ENCODE peak calls at places on chromosomes 2 and 18, in six cellular contexts. Y is psoas muscle, V is IMR-90, C is RWPE2, B is heart right ventricle, L is neural progenitor cell. O is an unnamed sample.

GRCh38 chr2:43391159-43391876 is 164.9 kb upstream of the ZFP36L2 start:
- DNase-seq in Y (no peak), L (no peak), C (no peak), V (no peak), B (no peak), O (no peak)

GRCh38 chr18:11994346-11994707 is 13.0 kb downstream of the IMPA2 start:
- DNase-seq in Y (peak; percentile 88), C (no peak), B (peak; percentile 60), L (no peak), V (peak; percentile 68), O (no peak)

GRCh38 chr2:40304340-40304739 is 147.6 kb downstream of the SLC8A1 start:
- DNase-seq in L (no peak), B (peak; percentile 29), V (no peak), C (no peak), Y (peak; percentile 36), O (no peak)

GRCh38 chr2:230920167-230920566 is 4.9 kb downstream of the GPR55 start:
- DNase-seq in Y (no peak), V (no peak), C (no peak), B (no peak), L (no peak), O (no peak)

GRCh38 chr2:209988010-209988409 is 14.4 kb upstream of the RPE start:
- DNase-seq in C (no peak), L (no peak), V (no peak), Y (no peak), B (no peak), O (no peak)

GRCh38 chr2:3300224-3300623 is 77.4 kb downstream of the EIPR1 start:
- DNase-seq in B (no peak), V (no peak), L (no peak), Y (no peak), C (no peak), O (no peak)

GRCh38 chr18:28984731-28985130 is 807.8 kb upstream of the CDH2 start:
- DNase-seq in L (no peak), C (no peak), B (no peak), Y (no peak), V (peak; percentile 33), O (no peak)

GRCh38 chr2:2134037-2134436 is 197.0 kb downstream of the MYT1L start:
- DNase-seq in B (no peak), V (no peak), C (no peak), L (no peak), Y (no peak), O (no peak)

GRCh38 chr18:48609820-48610815 is 71.3 kb downstream of the CTIF start:
- DNase-seq in C (no peak), B (no peak), L (no peak), V (no peak), Y (no peak), O (no peak)

GRCh38 chr2:46165916-46166315 is 131.3 kb upstream of the EPAS1 start:
- DNase-seq in Y (no peak), L (no peak), B (no peak), C (no peak), V (no peak), O (no peak)

GRCh38 chr2:190986221-190986953 is 27.6 kb downstream of the STAT1 start:
- DNase-seq in L (no peak), Y (no peak), C (no peak), B (no peak), V (no peak), O (no peak)

GRCh38 chr2:237904806-237905599 is 45.6 kb downstream of the RAMP1 start:
- DNase-seq in Y (peak; percentile 88), L (no peak), V (peak; percentile 91), B (peak; percentile 64), C (no peak), O (no peak)

GRCh38 chr2:15942711-15943345 is 2.5 kb downstream of the MYCN start:
- DNase-seq in V (no peak), Y (no peak), L (peak; percentile 45), C (no peak), B (no peak), O (no peak)

GRCh38 chr2:191280834-191281756 is 35.9 kb downstream of the MYO1B start:
- DNase-seq in L (no peak), B (peak; percentile 10), Y (no peak), V (no peak), C (no peak), O (no peak)

GRCh38 chr2:98459776-98460175 is 15.1 kb downstream of the INPP4A start:
- DNase-seq in L (no peak), Y (no peak), C (no peak), V (peak; percentile 70), B (no peak), O (no peak)

GRCh38 chr2:111068435-111069058 is 52.2 kb upstream of the BCL2L11 start:
- DNase-seq in C (no peak), B (no peak), L (no peak), V (no peak), Y (no peak), O (peak; percentile 21)

GRCh38 chr18:70454705-70455322 is 166.0 kb downstream of the SOCS6 start:
- DNase-seq in Y (no peak), L (peak; percentile 71), C (no peak), B (no peak), V (peak; percentile 79), O (peak; percentile 29)

GRCh38 chr2:26316041-26316440 is 29.9 kb upstream of the SELENOI start:
- DNase-seq in V (no peak), C (no peak), Y (no peak), L (peak; percentile 45), B (no peak), O (no peak)
- TF ChIP-seq CTCF in V (no peak), C (no peak), Y (no peak), L (peak; percentile 39), B (no peak), O (peak; percentile 45)

GRCh38 chr2:241235396-241235795 is 46.9 kb downstream of the ANO7 start:
- DNase-seq in B (no peak), C (no peak), V (no peak), Y (no peak), L (no peak), O (no peak)

GRCh38 chr2:241232736-241233575 is 44.5 kb downstream of the ANO7 start:
- DNase-seq in V (no peak), Y (peak; percentile 30), C (no peak), B (peak; percentile 4), L (no peak), O (no peak)

GRCh38 chr2:241234066-241234790 is 45.8 kb downstream of the ANO7 start:
- DNase-seq in L (no peak), V (no peak), Y (peak; percentile 28), B (peak; percentile 1), C (no peak), O (no peak)

GRCh38 chr2:241235859-241236593 is 47.5 kb downstream of the ANO7 start:
- DNase-seq in Y (peak; percentile 38), C (no peak), L (no peak), V (no peak), B (no peak), O (no peak)

DNA sequence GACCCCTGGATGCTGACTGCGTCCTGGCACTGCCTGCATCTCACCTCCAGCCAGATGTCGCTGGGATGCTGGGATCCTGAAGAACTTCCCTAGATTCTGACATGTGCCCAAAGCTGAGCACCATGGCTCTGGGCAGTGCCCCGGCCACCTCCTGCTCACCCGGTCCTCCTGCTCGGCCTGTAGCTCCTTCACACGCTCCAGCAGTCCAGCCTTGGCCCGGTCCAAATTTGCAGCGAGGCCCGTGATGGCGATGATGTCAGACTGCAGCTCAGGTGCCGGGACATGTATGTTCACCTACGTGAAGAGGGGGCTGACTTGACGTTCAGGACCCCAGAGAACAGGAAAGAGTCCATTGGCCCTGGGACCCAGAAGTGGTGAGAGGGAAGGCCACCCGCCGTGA is 46.5 kb downstream of the ANO7 start:
- DNase-seq in V (no peak), Y (peak; percentile 42), C (no peak), L (no peak), B (no peak), O (no peak)
- H3K36me3 ChIP-seq in V (peaks cover 91% of the 10 kb centered on the region), Y (peaks cover 13% of the 10 kb centered on the region), C (peaks cover 98% of the 10 kb centered on the region), L (no peaks in the 10 kb centered on the region), B (peaks cover 91% of the 10 kb centered on the region), O (peaks cover 10% of the 10 kb centered on the region)

DNA sequence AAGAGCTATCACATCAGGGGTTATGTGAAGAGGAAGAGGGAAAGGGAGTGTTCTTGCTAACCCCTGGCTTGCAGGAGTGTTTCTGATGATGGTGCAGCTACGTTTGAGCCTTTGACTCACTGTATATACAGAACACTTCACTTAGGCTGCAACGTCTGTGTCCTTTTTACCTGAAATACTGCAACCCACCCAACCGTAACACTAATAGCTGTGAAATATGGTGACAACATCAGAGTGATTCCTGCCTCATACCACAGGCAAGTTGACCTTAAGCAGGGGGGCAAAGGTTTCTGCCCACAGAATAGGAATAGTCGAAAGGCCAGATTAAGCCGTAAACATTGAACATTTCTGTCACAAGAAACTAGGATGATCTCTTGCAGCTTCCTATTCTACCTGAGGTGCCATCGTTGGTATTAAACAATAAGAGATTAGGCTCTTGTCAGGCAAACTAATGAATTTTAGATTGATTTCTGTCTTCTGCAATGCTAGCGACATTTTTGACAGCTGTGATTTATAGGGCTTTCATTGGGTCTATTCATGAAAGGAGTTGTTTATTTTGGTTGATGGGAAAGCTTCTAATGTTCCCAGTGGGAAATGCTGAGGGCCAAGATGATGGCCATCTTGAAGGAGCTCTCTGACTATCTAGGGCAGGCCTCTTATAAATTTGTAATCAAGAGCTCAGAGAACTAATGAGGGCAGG is 316.8 kb downstream of the PIK3C3 start:
- DNase-seq in L (no peak), B (no peak), V (no peak), C (no peak), Y (no peak), O (no peak)
- H3K4me3 ChIP-seq in L (no peak overlapping the region), B (no peak overlapping the region), V (no peak overlapping the region), C (no peak overlapping the region), Y (no peak overlapping the region), O (no peak overlapping the region)

DNA sequence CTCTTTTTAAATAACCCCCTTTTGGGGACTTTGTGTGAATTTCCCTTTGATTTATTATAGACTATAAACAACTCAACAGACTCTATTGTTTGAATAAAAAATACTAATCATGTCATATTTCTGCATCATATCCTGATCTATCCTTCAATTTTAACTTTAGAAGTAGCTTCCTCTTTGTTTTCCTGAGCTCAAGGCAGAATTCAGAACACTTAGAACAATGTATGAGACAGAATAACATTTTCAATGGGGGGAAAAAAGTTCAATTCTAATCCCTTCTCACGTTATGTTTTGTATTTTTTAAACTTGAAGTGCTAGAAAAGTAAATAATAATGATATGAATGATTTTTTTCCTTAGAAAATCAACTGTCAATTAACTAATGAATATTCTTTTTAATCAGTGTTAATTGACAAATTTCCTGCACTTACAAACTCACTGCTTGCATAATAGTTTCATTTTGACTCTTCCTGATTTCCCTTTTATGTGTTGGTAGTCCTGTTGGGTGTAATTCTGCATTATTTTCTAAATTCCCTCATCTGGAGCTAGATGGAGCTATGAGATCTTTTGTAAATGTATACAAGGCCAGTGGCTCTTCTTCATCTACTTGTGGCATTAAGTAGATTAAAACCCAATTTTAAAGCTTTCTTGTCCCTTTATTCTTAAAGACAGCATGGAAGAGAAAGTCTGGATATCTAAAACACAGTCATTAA is 326.1 kb downstream of the PARD3B start:
- DNase-seq in L (peak; percentile 28), Y (no peak), C (no peak), V (peak; percentile 69), B (no peak), O (peak; percentile 12)
- TF ChIP-seq CTCF in L (peak; percentile 59), Y (peak; percentile 24), C (peak; percentile 38), V (peak; percentile 61), B (peak; percentile 16), O (peak; percentile 39)

GRCh38 chr2:217868911-217869334 is 133.9 kb downstream of the TNS1 start:
- DNase-seq in V (peak; percentile 65), B (no peak), Y (no peak), C (no peak), L (no peak), O (no peak)
- H3K36me3 ChIP-seq in V (peaks cover 72% of the 10 kb centered on the region), B (peaks cover 62% of the 10 kb centered on the region), Y (peaks cover 2% of the 10 kb centered on the region), C (no peaks in the 10 kb centered on the region), L (no peaks in the 10 kb centered on the region), O (peaks cover 2% of the 10 kb centered on the region)

O was measured in kidney epithelial cell.